ENCODE peak calls at places on chromosome 6, in seven cellular contexts. L, R, V, C, T, P and I are unnamed samples.
A peak's percentile ranks its signal among the peaks of the same experiment; 100 is the strongest.

GRCh38 chr6:44439270-44440045 is 52.0 kb downstream of the CDC5L start:
- DNase-seq in V (no peak), L (no peak), R (no peak), T (peak; percentile 44), P (peak; percentile 88), C (no peak), I (peak; percentile 53)

GRCh38 chr6:117733341-117733740 is 58.1 kb downstream of the NUS1 start:
- DNase-seq in T (no peak), C (no peak), R (no peak), P (peak; percentile 3), L (no peak), V (no peak), I (no peak)

GRCh38 chr6:116511424-116512131 is at the start of gene CALHM5:
- DNase-seq in C (no peak), L (peak; percentile 58), R (peak; percentile 74), P (peak; percentile 92), V (peak; percentile 43), T (peak; percentile 78), I (peak; percentile 76)

GRCh38 chr6:22068561-22069346 is 228.1 kb downstream of the PRL start:
- DNase-seq in P (no peak), T (no peak), L (no peak), C (no peak), R (no peak), V (no peak), I (no peak)

GRCh38 chr6:138970856-138971425 is 17.1 kb downstream of the REPS1 start:
- DNase-seq in L (peak; percentile 65), C (no peak), T (peak; percentile 61), R (peak; percentile 88), V (no peak), P (peak; percentile 99), I (peak; percentile 93)

GRCh38 chr6:101926149-101926925 is 532.8 kb downstream of the GRIK2 start:
- DNase-seq in L (peak; percentile 59), P (peak; percentile 52), T (no peak), V (no peak), R (no peak), C (no peak), I (no peak)

GRCh38 chr6:87583822-87584221 is 6.0 kb downstream of the RARS2 start:
- DNase-seq in L (no peak), R (no peak), C (no peak), P (no peak), V (no peak), T (no peak), I (no peak)

GRCh38 chr6:148104131-148104530 is 238.5 kb upstream of the SASH1 start:
- DNase-seq in P (no peak), L (no peak), C (no peak), T (no peak), R (no peak), V (no peak), I (no peak)

GRCh38 chr6:164034602-164035140 is 620.2 kb downstream of the QKI start:
- DNase-seq in L (no peak), C (no peak), R (no peak), V (no peak), T (no peak), P (no peak), I (no peak)

GRCh38 chr6:27517928-27518787 is 45.3 kb upstream of the ZNF184 start:
- DNase-seq in R (peak; percentile 17), T (no peak), P (no peak), L (no peak), V (no peak), C (peak; percentile 49), I (peak; percentile 8)

GRCh38 chr6:6331393-6331792 is 10.9 kb upstream of the F13A1 start:
- DNase-seq in R (no peak), C (no peak), L (no peak), T (no peak), P (no peak), V (no peak), I (no peak)

GRCh38 chr6:166586424-166587156 is at the start of gene RAMACL:
- DNase-seq in R (peak; percentile 3), C (no peak), P (no peak), L (no peak), T (no peak), V (no peak), I (peak; percentile 19)

GRCh38 chr6:33752139-33753015 is 5.7 kb upstream of the IP6K3 start:
- DNase-seq in C (no peak), R (no peak), L (no peak), V (no peak), T (no peak), P (no peak), I (peak; percentile 39)

GRCh38 chr6:33700391-33701050 is 11.0 kb downstream of the UQCC2 start:
- DNase-seq in P (peak; percentile 74), V (peak; percentile 62), C (peak; percentile 63), L (no peak), T (peak; percentile 26), R (peak; percentile 76), I (peak; percentile 74)

GRCh38 chr6:6856538-6857523 is 250.9 kb upstream of the RREB1 start:
- DNase-seq in L (no peak), R (no peak), T (no peak), P (peak; percentile 57), V (peak; percentile 65), C (peak; percentile 39), I (peak; percentile 53)

GRCh38 chr6:159966981-159967380 is 1.9 kb upstream of the IGF2R start:
- DNase-seq in R (no peak), P (no peak), T (no peak), C (no peak), V (no peak), L (no peak), I (peak; percentile 76)

GRCh38 chr6:125377621-125378020 is 75.9 kb upstream of the HDDC2 start:
- DNase-seq in T (no peak), P (peak; percentile 88), V (no peak), L (no peak), C (no peak), R (no peak), I (no peak)

GRCh38 chr6:127299522-127300240 is 33.0 kb downstream of the RNF146 start:
- DNase-seq in P (peak; percentile 48), R (no peak), L (no peak), C (no peak), V (no peak), T (no peak), I (no peak)

GRCh38 chr6:105795913-105796517 is 290.1 kb upstream of the PRDM1 start:
- DNase-seq in L (no peak), P (no peak), T (no peak), R (no peak), C (no peak), V (no peak), I (no peak)

GRCh38 chr6:14068133-14068532 is 49.4 kb upstream of the CD83 start:
- DNase-seq in C (no peak), R (no peak), T (peak; percentile 80), P (peak; percentile 57), V (no peak), L (peak; percentile 10), I (peak; percentile 85)

GRCh38 chr6:13445005-13445743 is 42.2 kb downstream of the GFOD1 start:
- DNase-seq in V (peak; percentile 68), T (no peak), C (no peak), P (peak; percentile 47), L (no peak), R (no peak), I (peak; percentile 83)

GRCh38 chr6:26122793-26123674 is 35.8 kb downstream of the HFE start:
- DNase-seq in T (peak; percentile 93), V (peak; percentile 80), R (peak; percentile 99), P (peak; percentile 99), L (peak; percentile 98), C (peak; percentile 99), I (peak; percentile 97)

GRCh38 chr6:135583256-135583758 is 85.8 kb upstream of the AHI1 start:
- DNase-seq in P (peak; percentile 62), V (no peak), C (no peak), L (no peak), R (no peak), T (peak; percentile 36), I (no peak)

GRCh38 chr6:37738216-37738615 is 40.5 kb upstream of the MDGA1 start:
- DNase-seq in T (no peak), R (no peak), V (no peak), C (no peak), P (no peak), L (no peak), I (no peak)

GRCh38 chr6:42729731-42730130 is 7.3 kb upstream of the PRPH2 start:
- DNase-seq in V (no peak), L (no peak), T (no peak), R (no peak), C (no peak), P (peak; percentile 44), I (peak; percentile 20)

GRCh38 chr6:135162678-135163439 is 18.2 kb upstream of the MYB start:
- DNase-seq in C (peak; percentile 18), L (no peak), R (peak; percentile 36), T (no peak), V (no peak), P (peak; percentile 55), I (no peak)